ENCODE peak calls at places on chromosomes 4 and X, in nine cellular contexts. M is anterior cingulate cortex; G is stimulated activated CD4-positive, alpha-beta T cell treated with anti-CD3 and anti-CD28 coated beads, Interleukin-4, amount 100 ng/mL, for 48 hours; D is fibroblast of the conjunctiva; E is activated CD8-positive, alpha-beta memory T cell treated with anti-CD3 and anti-CD28 coated beads for 24 hours; R is mucosa of gallbladder; F is gastrocnemius medialis; C is Panc1; X is HCEC 1CT. I is an unnamed sample.

GRCh38 chr4:16224264-16224663 is 2.0 kb downstream of the TAPT1 start:
- DNase-seq in M (no peak), G (no peak), D (no peak), E (no peak), R (no peak), F (no peak), C (no peak), X (no peak), I (no peak)

GRCh38 chrX:39891781-39892180 is 206.0 kb downstream of the BCOR start:
- DNase-seq in M (no peak), G (no peak), D (no peak), E (no peak), R (no peak), F (no peak), C (no peak), X (no peak), I (no peak)

GRCh38 chr4:22052076-22052475 is 103.5 kb upstream of the KCNIP4 start:
- DNase-seq in M (no peak), G (no peak), D (no peak), E (no peak), R (no peak), F (no peak), C (no peak), X (no peak), I (no peak)

GRCh38 chr4:71333960-71334951 is 4.6 kb upstream of the SLC4A4 start:
- DNase-seq in M (no peak), G (no peak), D (no peak), E (no peak), R (no peak), F (no peak), C (no peak), X (peak; percentile 50), I (no peak)

GRCh38 chr4:2866160-2866861 is 22.7 kb downstream of the ADD1 start:
- DNase-seq in M (no peak), G (no peak), D (no peak), E (no peak), R (no peak), F (no peak), C (no peak), X (no peak), I (peak; percentile 35)

GRCh38 chr4:105994061-105994460 is 98.8 kb downstream of the NPNT start:
- DNase-seq in M (no peak), G (no peak), D (no peak), E (no peak), R (no peak), F (no peak), C (no peak), X (no peak), I (no peak)

GRCh38 chr4:17854076-17854475 is 43.3 kb downstream of the NCAPG start:
- DNase-seq in M (no peak), G (no peak), D (no peak), E (no peak), R (no peak), F (no peak), C (no peak), X (no peak), I (no peak)

GRCh38 chrX:40474205-40474626 is 106.6 kb upstream of the ATP6AP2 start:
- DNase-seq in M (no peak), G (no peak), D (no peak), E (no peak), R (peak; percentile 20), F (no peak), C (no peak), X (no peak), I (peak; percentile 43)

GRCh38 chr4:119854364-119854763 is 212.3 kb downstream of the MAD2L1 start:
- DNase-seq in M (no peak), G (no peak), D (no peak), E (no peak), R (no peak), F (no peak), C (no peak), X (no peak), I (no peak)

GRCh38 chr4:112075129-112075753 is 70.0 kb upstream of the FAM241A start:
- DNase-seq in M (no peak), G (no peak), D (peak; percentile 31), E (no peak), R (peak; percentile 38), F (no peak), C (peak; percentile 47), X (peak; percentile 58), I (no peak)

GRCh38 chr4:139574641-139575040 is 18.6 kb upstream of the SETD7 start:
- DNase-seq in M (no peak), G (no peak), D (no peak), E (no peak), R (no peak), F (no peak), C (no peak), X (no peak), I (no peak)

GRCh38 chr4:70841951-70842350 is 2.3 kb upstream of the GRSF1 start:
- DNase-seq in M (no peak), G (no peak), D (no peak), E (no peak), R (no peak), F (no peak), C (no peak), X (no peak), I (no peak)

GRCh38 chr4:54363037-54363436 is 133.9 kb downstream of the PDGFRA start:
- DNase-seq in M (no peak), G (no peak), D (no peak), E (no peak), R (no peak), F (no peak), C (no peak), X (no peak), I (no peak)

GRCh38 chr4:39792529-39792928 is 94.6 kb downstream of the UBE2K start:
- DNase-seq in M (no peak), G (no peak), D (no peak), E (no peak), R (no peak), F (no peak), C (no peak), X (no peak), I (no peak)

GRCh38 chr4:10272511-10272910 is 155.9 kb upstream of the WDR1 start:
- DNase-seq in M (no peak), G (no peak), D (no peak), E (no peak), R (no peak), F (no peak), C (no peak), X (no peak), I (no peak)

GRCh38 chr4:157303471-157303960 is 83.0 kb downstream of the GRIA2 start:
- DNase-seq in M (no peak), G (no peak), D (no peak), E (no peak), R (no peak), F (no peak), C (no peak), X (no peak), I (no peak)

GRCh38 chr4:128587382-128587781 is 222.1 kb upstream of the JADE1 start:
- DNase-seq in M (no peak), G (no peak), D (no peak), E (no peak), R (no peak), F (no peak), C (no peak), X (no peak), I (no peak)

GRCh38 chr4:151031831-151032605 is 16.9 kb upstream of the LRBA start:
- DNase-seq in M (no peak), G (peak; percentile 22), D (no peak), E (peak; percentile 64), R (no peak), F (no peak), C (no peak), X (peak; percentile 46), I (no peak)

GRCh38 chr4:168550071-168550766 is 53.4 kb downstream of the PALLD start:
- DNase-seq in M (no peak), G (no peak), D (no peak), E (no peak), R (no peak), F (no peak), C (no peak), X (no peak), I (no peak)

GRCh38 chrX:39450578-39450977 is 647.2 kb downstream of the BCOR start:
- DNase-seq in M (no peak), G (no peak), D (no peak), E (no peak), R (no peak), F (no peak), C (no peak), X (no peak), I (no peak)

GRCh38 chr4:5710065-5710961 is 688 bp upstream of the EVC start:
- DNase-seq in M (no peak), G (no peak), D (peak; percentile 35), E (no peak), R (no peak), F (no peak), C (no peak), X (peak; percentile 32), I (no peak)

GRCh38 chr4:63728480-63729177 is 680.6 kb downstream of the TECRL start:
- DNase-seq in M (no peak), G (no peak), D (no peak), E (no peak), R (no peak), F (no peak), C (no peak), X (no peak), I (no peak)

GRCh38 chr4:128601992-128602695 is 207.4 kb upstream of the JADE1 start:
- DNase-seq in M (peak; percentile 21), G (no peak), D (peak; percentile 50), E (no peak), R (no peak), F (no peak), C (no peak), X (peak; percentile 51), I (peak; percentile 33)

GRCh38 chrX:7170903-7171302 is 22.9 kb upstream of the PUDP start:
- DNase-seq in M (no peak), G (peak; percentile 20), D (no peak), E (peak; percentile 67), R (no peak), F (no peak), C (no peak), X (peak; percentile 3), I (no peak)

GRCh38 chr4:55758570-55758969 is 61.0 kb upstream of the EXOC1L start:
- DNase-seq in M (no peak), G (no peak), D (no peak), E (no peak), R (no peak), F (no peak), C (no peak), X (no peak), I (no peak)

GRCh38 chr4:174538123-174538875 is 16.0 kb upstream of the HPGD start:
- DNase-seq in M (no peak), G (no peak), D (no peak), E (no peak), R (no peak), F (no peak), C (no peak), X (peak; percentile 3), I (no peak)

GRCh38 chr4:146814736-146815135 is 130.9 kb downstream of the TTC29 start:
- DNase-seq in M (no peak), G (no peak), D (no peak), E (no peak), R (no peak), F (no peak), C (no peak), X (no peak), I (no peak)